ENCODE peak calls at places on chromosomes 5 and 9, in six cellular contexts. Z, S, H, K, L and T are unnamed samples. For H3K4me1, the result is how much of the 10 kb centered on the place peaks cover.

GRCh38 chr5:90473321-90474234 is 993 bp downstream of the MBLAC2 start:
- DNase-seq in Z (peak), S (peak), H (peak), K (peak), L (peak), T (peak)

GRCh38 chr9:76180541-76180940 is 213.7 kb downstream of the RFK start:
- DNase-seq in Z (peak), S (no peak), H (peak), K (no peak), L (peak), T (no peak)

GRCh38 chr5:57780306-57780958 is 297.8 kb upstream of the ACTBL2 start:
- DNase-seq in Z (no peak), S (no peak), H (no peak), K (peak), L (peak), T (no peak)

GRCh38 chr9:113299800-113300292 is 3.3 kb downstream of the RNF183 start:
- DNase-seq in Z (no peak), S (no peak), H (peak), K (no peak), L (peak), T (no peak)

GRCh38 chr5:55645304-55645703 is 66.8 kb downstream of the SLC38A9 start:
- DNase-seq in Z (no peak), S (no peak), H (no peak), K (no peak), L (no peak), T (no peak)

GRCh38 chr5:164181604-164182003 is 676.2 kb downstream of the MAT2B start:
- DNase-seq in Z (no peak), S (no peak), H (no peak), K (no peak), L (no peak), T (no peak)

GRCh38 chr5:39015743-39016586 is 58.2 kb downstream of the RICTOR start:
- DNase-seq in Z (no peak), S (no peak), H (peak), K (no peak), L (no peak), T (no peak)

GRCh38 chr5:1471997-1472963 is 27.0 kb upstream of the SLC6A3 start:
- DNase-seq in Z (no peak), S (no peak), H (no peak), K (peak), L (no peak), T (peak)

GRCh38 chr5:43007911-43008368 is 32.2 kb downstream of the ANXA2R start:
- DNase-seq in Z (peak), S (peak), H (peak), K (peak), L (peak), T (peak)

GRCh38 chr5:94524841-94525697 is 93.3 kb downstream of the KIAA0825 start:
- DNase-seq in Z (peak), S (no peak), H (peak), K (no peak), L (no peak), T (no peak)

GRCh38 chr5:116944171-116944570 is 369.5 kb upstream of the SEMA6A start:
- DNase-seq in Z (peak), S (no peak), H (no peak), K (no peak), L (no peak), T (no peak)

GRCh38 chr9:31776471-31776870 is 608.0 kb upstream of the ACO1 start:
- DNase-seq in Z (no peak), S (no peak), H (peak), K (no peak), L (no peak), T (no peak)

GRCh38 chr5:35198096-35198495 is 32.2 kb downstream of the PRLR start:
- DNase-seq in Z (no peak), S (no peak), H (peak), K (peak), L (no peak), T (peak)

GRCh38 chr9:134231330-134231745 is 67.0 kb upstream of the RNU6ATAC start:
- DNase-seq in Z (no peak), S (no peak), H (no peak), K (peak), L (no peak), T (no peak)

GRCh38 chr5:87541033-87541432 is 128.3 kb upstream of the CCNH start:
- DNase-seq in Z (peak), S (no peak), H (peak), K (no peak), L (peak), T (no peak)

GRCh38 chr5:58231041-58231440 is 228.8 kb downstream of the PLK2 start:
- DNase-seq in Z (no peak), S (no peak), H (no peak), K (no peak), L (peak), T (no peak)

GRCh38 chr5:16674750-16675149 is 58.0 kb upstream of the RETREG1 start:
- DNase-seq in Z (no peak), S (no peak), H (no peak), K (no peak), L (no peak), T (no peak)

GRCh38 chr5:37665272-37665671 is 174.6 kb downstream of the GDNF start:
- DNase-seq in Z (no peak), S (no peak), H (no peak), K (no peak), L (no peak), T (no peak)

GRCh38 chr5:170070556-170071412 is 34.9 kb upstream of the FOXI1 start:
- DNase-seq in Z (peak), S (no peak), H (peak), K (peak), L (no peak), T (no peak)

GRCh38 chr9:81894891-81895290 is 33.3 kb upstream of the SPATA31D4 start:
- DNase-seq in Z (no peak), S (no peak), H (no peak), K (no peak), L (no peak), T (no peak)

GRCh38 chr5:9456435-9457042 is 89.3 kb downstream of the SEMA5A start:
- DNase-seq in Z (peak), S (no peak), H (no peak), K (no peak), L (no peak), T (no peak)

GRCh38 chr5:36590513-36591286 is 15.7 kb upstream of the SLC1A3 start:
- DNase-seq in Z (peak), S (no peak), H (no peak), K (no peak), L (no peak), T (no peak)

GRCh38 chr5:128338649-128339048 is 199.4 kb downstream of the FBN2 start:
- DNase-seq in Z (no peak), S (no peak), H (no peak), K (no peak), L (no peak), T (no peak)

GRCh38 chr5:69517763-69518212 is 25.2 kb downstream of the OCLN start:
- DNase-seq in Z (no peak), S (no peak), H (peak), K (no peak), L (peak), T (no peak)

GRCh38 chr5:37983463-37983862 is 143.6 kb upstream of the GDNF start:
- DNase-seq in Z (no peak), S (no peak), H (no peak), K (no peak), L (no peak), T (no peak)

GRCh38 chr9:99459923-99460322 is 237.8 kb downstream of the SEC61B start:
- DNase-seq in Z (no peak), S (no peak), H (no peak), K (no peak), L (no peak), T (no peak)

GRCh38 chr5:177996660-177997318 is 747 bp upstream of the PROP1 start:
- DNase-seq in Z (no peak), S (no peak), H (no peak), K (no peak), L (no peak), T (no peak)

DNA sequence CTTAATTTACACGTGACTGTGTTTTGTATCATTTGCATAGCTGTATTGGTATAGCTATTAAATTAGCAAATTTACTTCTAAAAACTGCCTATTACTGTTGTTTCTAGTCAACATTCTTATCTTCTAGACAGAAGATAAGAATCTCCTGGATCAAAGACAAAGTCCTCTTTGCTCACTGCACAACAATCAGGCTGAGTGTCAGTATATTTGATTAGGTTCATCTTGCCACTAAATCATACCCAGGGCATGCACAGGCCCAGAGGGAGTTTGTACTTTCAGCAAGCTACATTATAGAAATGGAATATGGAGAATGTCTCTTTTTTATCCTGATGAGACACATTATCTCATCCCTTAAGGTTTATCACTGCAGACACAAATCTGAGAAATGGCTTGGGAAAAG is 579.1 kb downstream of the SLCO4C1 start:
- DNase-seq in Z (no peak), S (no peak), H (no peak), K (no peak), L (no peak), T (no peak)
- H3K4me3 ChIP-seq in Z (no peak), S (no peak), H (no peak), K (no peak), L (no peak), T (no peak)

GRCh38 chr5:154196955-154197652 is 6.6 kb downstream of the GALNT10 start:
- DNase-seq in Z (peak), S (no peak), H (peak), K (no peak), L (no peak), T (no peak)

GRCh38 chr5:154193636-154194035 is 3.1 kb downstream of the GALNT10 start:
- DNase-seq in Z (no peak), S (no peak), H (no peak), K (no peak), L (no peak), T (no peak)

GRCh38 chr5:154193176-154193575 is 2.6 kb downstream of the GALNT10 start:
- DNase-seq in Z (no peak), S (no peak), H (no peak), K (no peak), L (no peak), T (no peak)

GRCh38 chr5:154191467-154192261 is 1.1 kb downstream of the GALNT10 start:
- DNase-seq in Z (no peak), S (no peak), H (peak), K (no peak), L (no peak), T (no peak)

DNA sequence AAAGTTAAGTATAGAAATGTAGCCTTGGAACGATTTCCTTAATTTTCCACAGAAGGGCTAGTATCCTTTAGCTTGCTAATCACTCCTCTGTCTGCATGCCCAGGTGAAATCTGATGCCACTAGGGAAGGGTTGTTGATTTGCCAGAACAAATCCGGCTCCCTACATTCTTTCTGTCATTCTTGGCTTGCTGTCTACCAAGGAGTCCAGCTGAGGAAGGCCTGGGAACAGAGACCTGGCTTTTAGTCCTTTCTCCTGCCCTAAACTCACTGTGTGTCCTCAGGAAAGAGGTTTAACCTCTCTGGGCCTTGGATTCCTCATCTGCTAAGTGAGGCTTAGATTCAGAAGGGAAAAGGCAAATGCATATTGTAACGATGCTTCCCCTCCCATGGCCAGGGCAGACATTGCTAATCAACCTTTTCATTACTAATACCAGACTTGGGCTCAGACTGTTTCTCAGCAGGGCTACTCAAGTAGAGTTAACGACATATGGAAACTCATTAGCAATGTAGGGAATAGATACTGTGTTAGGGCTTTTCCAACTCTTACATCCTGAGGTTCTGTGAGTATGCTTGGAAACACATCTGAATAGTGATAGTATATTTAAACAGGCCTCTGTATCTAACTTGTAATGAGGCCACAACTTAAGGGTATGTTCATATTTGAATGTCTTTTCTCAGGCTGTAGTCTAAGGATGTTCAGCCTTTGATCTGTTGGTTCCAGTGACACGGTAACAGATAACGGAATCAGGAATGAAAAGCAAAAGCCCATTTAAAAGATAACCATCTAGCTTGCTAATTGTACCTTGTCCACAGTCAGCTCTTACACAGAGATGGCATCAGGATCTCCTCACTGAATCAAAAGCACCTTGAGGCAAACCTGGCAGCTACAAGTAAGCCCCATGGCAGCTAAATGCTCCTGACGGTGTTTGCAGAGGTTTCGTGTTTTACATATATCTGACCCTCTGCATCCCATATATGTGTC is 4.1 kb downstream of the GALNT10 start:
- DNase-seq in Z (peak), S (no peak), H (no peak), K (no peak), L (peak), T (no peak)
- H3K4me1 ChIP-seq in Z (under half), S (under half), H (under half), K (under half), L (half or more), T (under half)

GRCh38 chr5:159319363-159319762 is 10.9 kb downstream of the IL12B start:
- DNase-seq in Z (no peak), S (no peak), H (no peak), K (no peak), L (no peak), T (no peak)

GRCh38 chr5:159317849-159318248 is 12.4 kb downstream of the IL12B start:
- DNase-seq in Z (no peak), S (no peak), H (no peak), K (no peak), L (no peak), T (no peak)

GRCh38 chr5:159319822-159320221 is 10.5 kb downstream of the IL12B start:
- DNase-seq in Z (no peak), S (no peak), H (no peak), K (no peak), L (no peak), T (no peak)

GRCh38 chr5:159318448-159318847 is 11.8 kb downstream of the IL12B start:
- DNase-seq in Z (no peak), S (no peak), H (no peak), K (no peak), L (no peak), T (no peak)

GRCh38 chr5:159316519-159317383 is 13.5 kb downstream of the IL12B start:
- DNase-seq in Z (peak), S (no peak), H (peak), K (no peak), L (peak), T (no peak)
- TF ChIP-seq CTCF in Z (peak), S (peak), H (peak), K (peak), L (peak), T (peak)

GRCh38 chr9:8611153-8611552 is 811.6 kb upstream of the DMAC1 start:
- DNase-seq in Z (no peak), S (no peak), H (no peak), K (no peak), L (no peak), T (no peak)

GRCh38 chr9:8613346-8613825 is 813.8 kb upstream of the DMAC1 start:
- DNase-seq in Z (no peak), S (no peak), H (no peak), K (no peak), L (no peak), T (no peak)

DNA sequence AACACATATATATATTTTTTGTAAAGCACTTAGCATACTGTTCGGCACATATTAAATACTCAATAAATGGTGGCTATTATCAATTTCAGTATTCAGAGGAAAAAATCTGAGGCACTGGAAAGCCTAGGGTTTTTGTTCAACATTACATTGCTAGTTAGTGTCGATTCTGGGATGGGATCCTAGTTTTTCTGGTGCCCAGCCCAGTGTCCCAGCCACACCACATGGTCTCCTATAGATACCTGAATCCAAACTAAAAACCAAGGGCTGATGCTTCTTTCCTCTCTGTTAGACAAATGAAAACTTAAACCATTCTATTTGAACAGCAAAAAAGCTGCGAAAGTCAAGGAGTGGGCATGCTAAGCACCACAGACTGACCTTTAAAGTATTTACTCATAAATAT is 810.7 kb upstream of the DMAC1 start:
- DNase-seq in Z (no peak), S (no peak), H (no peak), K (no peak), L (no peak), T (no peak)
- H3K4me3 ChIP-seq in Z (no peak), S (no peak), H (no peak), K (no peak), L (no peak), T (no peak)